ENCODE peak calls at places on chromosomes 11 and 22, in six cellular contexts. T is cardiac fibroblast, K is esophagus squamous epithelium, O is WERI-Rb-1, Q is right atrium auricular region, F is kidney epithelial cell. A is an unnamed sample.

GRCh38 chr11:27717377-27717776 is 17.1 kb upstream of the BDNF start:
- DNase-seq in T (peak), K (no peak), O (no peak), Q (no peak), F (no peak), A (no peak)

GRCh38 chr11:67400251-67400941 is 1.3 kb downstream of the PPP1CA start:
- DNase-seq in T (no peak), K (no peak), O (no peak), Q (no peak), F (no peak), A (no peak)

GRCh38 chr11:57499413-57499982 is 16.0 kb downstream of the SLC43A1 start:
- DNase-seq in T (peak), K (peak), O (peak), Q (peak), F (peak), A (peak)

GRCh38 chr11:74341926-74342325 is 30.5 kb upstream of the P4HA3 start:
- DNase-seq in T (no peak), K (no peak), O (no peak), Q (no peak), F (no peak), A (no peak)

GRCh38 chr11:84969103-84969502 is 658.0 kb downstream of the DLG2 start:
- DNase-seq in T (peak), K (no peak), O (no peak), Q (peak), F (no peak), A (no peak)

GRCh38 chr11:96136623-96137313 is 206.2 kb downstream of the MAML2 start:
- DNase-seq in T (peak), K (no peak), O (no peak), Q (no peak), F (no peak), A (no peak)

GRCh38 chr11:112776834-112777793 is 184.1 kb upstream of the NCAM1 start:
- DNase-seq in T (no peak), K (no peak), O (peak), Q (no peak), F (no peak), A (no peak)

GRCh38 chr22:43540570-43540969 is 128.8 kb downstream of the MPPED1 start:
- DNase-seq in T (no peak), K (no peak), O (no peak), Q (no peak), F (no peak), A (no peak)

GRCh38 chr11:18105086-18105801 is 638 bp downstream of the SAAL1 start:
- DNase-seq in T (no peak), K (no peak), O (no peak), Q (no peak), F (no peak), A (no peak)

GRCh38 chr22:46564084-46564714 is 26.8 kb upstream of the CELSR1 start:
- DNase-seq in T (no peak), K (no peak), O (no peak), Q (no peak), F (no peak), A (no peak)

GRCh38 chr11:120952503-120953229 is 71.2 kb upstream of the TBCEL start:
- DNase-seq in T (peak), K (peak), O (peak), Q (no peak), F (peak), A (peak)

GRCh38 chr11:44015624-44016007 is 32.2 kb upstream of the ACCSL start:
- DNase-seq in T (no peak), K (no peak), O (no peak), Q (no peak), F (no peak), A (no peak)

GRCh38 chr11:59255281-59255680 is 42.6 kb upstream of the MPEG1 start:
- DNase-seq in T (no peak), K (no peak), O (no peak), Q (no peak), F (no peak), A (no peak)

GRCh38 chr11:59247535-59248227 is 35.0 kb upstream of the MPEG1 start:
- DNase-seq in T (peak), K (no peak), O (no peak), Q (no peak), F (no peak), A (no peak)

GRCh38 chr11:59249535-59249934 is 36.8 kb upstream of the MPEG1 start:
- DNase-seq in T (no peak), K (no peak), O (no peak), Q (no peak), F (no peak), A (no peak)

DNA sequence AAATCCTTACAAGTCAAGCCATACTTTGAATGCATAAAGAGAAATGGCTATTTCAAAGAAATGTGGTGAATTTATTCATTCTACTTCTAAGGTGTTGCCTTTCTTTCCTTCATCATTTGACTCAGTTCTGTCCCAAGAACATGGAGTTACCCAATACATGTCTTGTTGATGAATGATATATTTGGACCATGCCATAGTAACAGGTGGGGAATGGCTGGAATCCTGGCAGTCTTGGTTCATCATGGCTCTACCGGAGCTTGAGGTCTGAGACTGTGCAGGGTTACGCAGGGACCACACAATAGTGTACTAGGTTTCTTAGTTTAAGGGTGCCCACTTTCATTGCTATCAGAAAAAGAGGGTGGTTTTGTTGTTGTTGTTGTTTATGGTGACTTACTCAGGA is 40.3 kb upstream of the MPEG1 start:
- DNase-seq in T (no peak), K (no peak), O (no peak), Q (no peak), F (no peak), A (no peak)
- H3K4me3 ChIP-seq in T (no peak), K (no peak), O (no peak), Q (no peak), F (no peak), A (no peak)

GRCh38 chr22:20125201-20126174 is 6.1 kb upstream of the ZDHHC8 start:
- DNase-seq in T (no peak), K (no peak), O (no peak), Q (no peak), F (no peak), A (no peak)
- TF ChIP-seq CTCF in T (no peak), K (no peak), O (no peak), Q (no peak), F (no peak), A (no peak)

DNA sequence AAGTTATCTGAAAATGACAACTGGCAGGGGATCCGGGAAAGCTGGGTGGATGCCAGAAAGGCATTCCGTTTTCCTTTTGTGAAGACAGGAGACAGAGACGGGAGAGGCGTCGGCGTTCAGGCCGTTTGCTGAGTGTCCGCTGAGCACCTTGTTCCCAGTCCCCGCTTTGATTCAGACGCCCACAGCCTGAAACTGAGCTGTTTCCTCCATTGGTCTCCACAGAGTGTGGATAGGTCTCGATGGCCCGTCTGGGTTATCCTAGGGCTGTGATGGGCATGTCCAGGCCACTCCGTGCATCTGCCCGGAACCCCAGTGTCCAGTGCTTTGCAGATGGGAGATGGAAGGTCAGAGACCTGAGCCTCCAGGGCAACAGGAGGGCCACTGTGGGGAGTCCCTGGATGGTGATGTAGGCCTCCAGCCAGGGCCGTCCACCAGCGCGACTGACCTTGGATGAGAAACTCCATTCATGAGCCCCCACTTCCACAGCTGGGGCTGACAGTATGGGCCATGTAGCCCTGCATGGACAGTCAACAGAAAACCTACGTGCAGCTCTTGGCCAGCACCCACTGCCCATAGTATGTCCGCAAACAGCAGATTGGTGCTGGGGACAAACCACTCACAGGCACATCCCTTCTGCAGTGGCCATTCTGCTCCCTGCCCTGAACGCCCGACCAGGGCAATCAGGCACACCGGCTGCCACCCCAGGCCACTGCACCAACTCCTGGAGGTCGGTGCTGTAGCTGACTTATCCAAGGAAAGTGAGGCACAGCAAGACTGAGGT is 11.6 kb downstream of the MRGPRF start:
- DNase-seq in T (no peak), K (no peak), O (no peak), Q (no peak), F (no peak), A (no peak)
- H3K4me3 ChIP-seq in T (no peak), K (no peak), O (no peak), Q (no peak), F (no peak), A (no peak)

GRCh38 chr22:49593509-49593908 is 234.2 kb downstream of the BRD1 start:
- DNase-seq in T (no peak), K (no peak), O (no peak), Q (no peak), F (no peak), A (no peak)
- TF ChIP-seq CTCF in T (no peak), K (no peak), O (no peak), Q (no peak), F (no peak), A (no peak)

GRCh38 chr22:41368543-41368817 is 13.3 kb upstream of the TEF start:
- DNase-seq in T (no peak), K (no peak), O (no peak), Q (no peak), F (no peak), A (no peak)
- H3K4me3 ChIP-seq in T (no peak), K (no peak), O (peak), Q (peak), F (no peak), A (no peak)